ENCODE peak calls at places on chromosomes 2 and 18, in eight cellular contexts. Q is A673, R is left ventricle myocardium inferior, W is H1, I is AG04449, M is esophagus squamous epithelium, O is GM06990, N is fibroblast of mammary gland. L is an unnamed sample.

GRCh38 chr2:12501469-12502147 is 215.1 kb upstream of the TRIB2 start:
- DNase-seq in M (no peak), O (peak), R (peak), I (no peak), N (peak), W (no peak), Q (peak), L (no peak)

GRCh38 chr2:220044383-220044782 is 417.0 kb downstream of the SLC4A3 start:
- DNase-seq in R (no peak), Q (no peak), I (no peak), W (no peak), N (no peak), M (no peak), O (no peak), L (peak)

GRCh38 chr2:113113794-113114193 is 13.6 kb upstream of the IL1RN start:
- DNase-seq in R (no peak), W (peak), I (no peak), Q (no peak), M (no peak), N (no peak), O (no peak), L (no peak)

GRCh38 chr2:219459460-219460311 is 25.0 kb downstream of the SPEG start:
- DNase-seq in N (peak), R (peak), I (no peak), O (peak), W (peak), M (no peak), Q (peak), L (peak)

GRCh38 chr2:112493858-112494648 is 12.1 kb downstream of the TTL start:
- DNase-seq in N (peak), O (no peak), I (no peak), M (no peak), W (no peak), Q (peak), R (no peak), L (peak)

GRCh38 chr18:3114026-3114425 is 101.1 kb upstream of the LPIN2 start:
- DNase-seq in W (no peak), N (no peak), R (no peak), I (no peak), O (no peak), Q (no peak), M (no peak), L (no peak)

GRCh38 chr2:12009323-12009905 is 263.0 kb downstream of the LPIN1 start:
- DNase-seq in R (no peak), I (no peak), N (no peak), O (no peak), M (no peak), W (no peak), Q (no peak), L (no peak)

GRCh38 chr2:199463708-199464613 is 6.2 kb upstream of the SATB2 start:
- DNase-seq in M (no peak), W (peak), R (no peak), O (no peak), N (no peak), Q (peak), I (no peak), L (peak)

GRCh38 chr2:84781942-84782716 is 98.8 kb downstream of the TRABD2A start:
- DNase-seq in W (no peak), O (no peak), M (no peak), R (no peak), I (no peak), Q (no peak), N (no peak), L (no peak)

GRCh38 chr2:14540003-14540402 is 92.5 kb upstream of the LRATD1 start:
- DNase-seq in I (no peak), N (peak), R (no peak), W (no peak), O (peak), Q (no peak), M (no peak), L (no peak)

GRCh38 chr2:61291851-61292575 is 130.0 kb downstream of the C2orf74 start:
- DNase-seq in I (no peak), M (no peak), N (no peak), O (no peak), R (no peak), W (no peak), Q (no peak), L (no peak)

GRCh38 chr2:176129825-176130152 is 284 bp downstream of the HOXD8 start:
- DNase-seq in O (no peak), M (no peak), I (no peak), R (no peak), Q (no peak), W (peak), N (no peak), L (no peak)

DNA sequence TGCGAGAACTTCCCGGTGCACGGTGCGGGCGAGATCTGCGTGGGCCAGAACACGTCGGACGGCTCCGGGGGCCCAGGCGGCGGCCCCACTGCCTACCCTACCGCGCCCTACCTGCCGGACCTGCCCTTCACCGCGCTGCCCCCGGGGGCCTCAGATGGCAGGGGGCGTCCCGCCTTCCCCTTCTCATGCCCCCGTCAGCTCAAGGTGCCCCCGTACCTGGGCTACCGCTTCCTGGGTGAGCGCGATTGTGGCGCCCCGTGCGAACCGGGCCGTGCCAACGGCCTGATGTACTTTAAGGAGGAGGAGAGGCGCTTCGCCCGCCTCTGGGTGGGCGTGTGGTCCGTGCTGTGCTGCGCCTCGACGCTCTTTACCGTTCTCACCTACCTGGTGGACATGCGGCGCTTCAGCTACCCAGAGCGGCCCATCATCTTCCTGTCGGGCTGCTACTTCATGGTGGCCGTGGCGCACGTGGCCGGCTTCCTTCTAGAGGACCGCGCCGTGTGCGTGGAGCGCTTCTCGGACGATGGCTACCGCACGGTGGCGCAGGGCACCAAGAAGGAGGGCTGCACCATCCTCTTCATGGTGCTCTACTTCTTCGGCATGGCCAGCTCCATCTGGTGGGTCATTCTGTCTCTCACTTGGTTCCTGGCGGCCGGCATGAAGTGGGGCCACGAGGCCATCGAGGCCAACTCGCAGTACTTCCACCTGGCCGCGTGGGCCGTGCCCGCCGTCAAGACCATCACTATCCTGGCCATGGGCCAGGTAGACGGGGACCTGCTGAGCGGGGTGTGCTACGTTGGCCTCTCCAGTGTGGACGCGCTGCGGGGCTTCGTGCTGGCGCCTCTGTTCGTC is 1.7 kb downstream of the FZD7 start:
- DNase-seq in O (peak), W (peak), M (no peak), I (no peak), R (peak), Q (peak), N (peak), L (peak)
- TF ChIP-seq CTCF in O (peak), W (peak), M (peak), I (peak), R (peak), Q (peak), N (peak), L (peak)

GRCh38 chr18:59070181-59070912 is 69.3 kb upstream of the SEC11C start:
- DNase-seq in N (peak), O (peak), M (no peak), R (peak), W (peak), Q (peak), I (no peak), L (peak)
- H3K4me3 ChIP-seq in N (no peak), O (no peak), M (no peak), R (no peak), W (no peak), Q (no peak), I (no peak), L (no peak)

DNA sequence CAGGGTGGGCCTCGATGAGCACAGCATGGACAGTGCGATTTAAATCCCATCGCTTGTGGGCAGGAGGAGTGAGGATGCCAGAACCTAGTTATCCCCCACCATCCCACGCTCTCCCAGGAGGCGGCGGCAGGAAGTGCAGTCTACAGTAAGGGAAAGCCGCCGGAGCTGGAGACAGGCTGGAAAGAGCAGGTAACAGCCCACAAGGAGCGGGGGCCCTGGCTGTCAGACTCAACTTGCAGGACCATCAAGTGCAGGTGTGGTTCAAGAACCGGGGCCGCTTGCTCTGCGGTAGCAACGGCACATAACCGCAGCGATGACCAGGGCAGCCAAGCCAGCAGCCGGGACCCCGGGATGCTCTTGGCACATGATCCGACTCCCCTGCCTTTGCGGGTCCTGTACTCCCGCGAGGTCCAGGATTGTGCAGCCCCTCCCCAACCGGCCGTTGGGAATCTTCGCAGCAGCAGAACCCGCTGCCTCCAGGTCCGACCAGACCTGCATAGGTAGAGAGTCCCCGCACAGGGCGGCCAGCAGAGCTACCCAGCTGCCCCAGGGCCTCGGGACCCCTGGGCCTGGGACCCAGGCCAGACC is 82.1 kb downstream of the BIN1 start:
- DNase-seq in O (no peak), M (no peak), Q (peak), W (peak), R (no peak), N (peak), I (no peak), L (peak)
- TF ChIP-seq CTCF in O (no peak), M (no peak), Q (no peak), W (peak), R (peak), N (peak), I (peak), L (peak)

DNA sequence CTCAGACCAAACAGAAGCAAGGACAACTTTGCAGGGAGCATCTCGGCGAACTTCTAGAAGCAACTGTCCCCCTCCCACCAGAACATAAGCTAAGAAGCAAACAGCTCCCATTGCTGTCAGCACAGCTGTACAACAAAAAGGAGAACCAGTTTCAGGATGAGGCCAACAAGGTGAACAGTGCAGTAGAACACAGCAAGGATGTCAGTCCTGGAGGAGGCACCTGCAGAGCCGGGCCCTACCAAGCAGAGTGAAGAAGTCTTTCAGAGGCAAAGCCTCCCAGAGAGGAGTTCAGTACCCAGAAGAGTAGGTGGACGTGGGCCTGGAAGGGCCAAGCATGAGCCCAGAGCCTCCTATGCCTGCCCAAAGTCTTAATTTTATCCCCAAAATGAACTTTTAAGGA is 1.0 kb downstream of the PASK start:
- DNase-seq in R (no peak), W (no peak), I (no peak), O (no peak), N (no peak), Q (no peak), M (no peak), L (no peak)
- H3K4me3 ChIP-seq in R (peak), W (peak), I (peak), O (peak), N (peak), Q (peak), M (no peak), L (no peak)

GRCh38 chr2:183244300-183244849 is 120.1 kb downstream of the NUP35 start:
- DNase-seq in Q (no peak), W (no peak), R (no peak), I (no peak), N (no peak), M (no peak), O (no peak), L (no peak)
- TF ChIP-seq CTCF in Q (no peak), W (no peak), R (no peak), I (no peak), N (no peak), M (no peak), O (no peak), L (no peak)

GRCh38 chr2:211405036-211405435 is 848.6 kb downstream of the CPS1 start:
- DNase-seq in N (no peak), I (no peak), M (no peak), O (no peak), W (no peak), Q (no peak), R (no peak), L (no peak)
- H3K4me3 ChIP-seq in N (no peak), I (no peak), M (no peak), O (no peak), W (no peak), Q (no peak), R (no peak), L (no peak)

GRCh38 chr2:172672999-172673726 is 62.5 kb upstream of the RAPGEF4 start:
- DNase-seq in M (no peak), Q (no peak), R (no peak), N (peak), W (no peak), I (no peak), O (no peak), L (peak)

GRCh38 chr2:172671506-172671905 is 64.1 kb upstream of the RAPGEF4 start:
- DNase-seq in I (no peak), N (peak), R (no peak), W (no peak), O (no peak), M (no peak), Q (no peak), L (no peak)

GRCh38 chr2:172674968-172675303 is 60.7 kb upstream of the RAPGEF4 start:
- DNase-seq in I (no peak), N (no peak), Q (no peak), M (no peak), R (no peak), W (no peak), O (no peak), L (no peak)

GRCh38 chr2:172672114-172672513 is 63.5 kb upstream of the RAPGEF4 start:
- DNase-seq in I (no peak), Q (no peak), N (peak), M (no peak), W (no peak), O (no peak), R (no peak), L (peak)

DNA sequence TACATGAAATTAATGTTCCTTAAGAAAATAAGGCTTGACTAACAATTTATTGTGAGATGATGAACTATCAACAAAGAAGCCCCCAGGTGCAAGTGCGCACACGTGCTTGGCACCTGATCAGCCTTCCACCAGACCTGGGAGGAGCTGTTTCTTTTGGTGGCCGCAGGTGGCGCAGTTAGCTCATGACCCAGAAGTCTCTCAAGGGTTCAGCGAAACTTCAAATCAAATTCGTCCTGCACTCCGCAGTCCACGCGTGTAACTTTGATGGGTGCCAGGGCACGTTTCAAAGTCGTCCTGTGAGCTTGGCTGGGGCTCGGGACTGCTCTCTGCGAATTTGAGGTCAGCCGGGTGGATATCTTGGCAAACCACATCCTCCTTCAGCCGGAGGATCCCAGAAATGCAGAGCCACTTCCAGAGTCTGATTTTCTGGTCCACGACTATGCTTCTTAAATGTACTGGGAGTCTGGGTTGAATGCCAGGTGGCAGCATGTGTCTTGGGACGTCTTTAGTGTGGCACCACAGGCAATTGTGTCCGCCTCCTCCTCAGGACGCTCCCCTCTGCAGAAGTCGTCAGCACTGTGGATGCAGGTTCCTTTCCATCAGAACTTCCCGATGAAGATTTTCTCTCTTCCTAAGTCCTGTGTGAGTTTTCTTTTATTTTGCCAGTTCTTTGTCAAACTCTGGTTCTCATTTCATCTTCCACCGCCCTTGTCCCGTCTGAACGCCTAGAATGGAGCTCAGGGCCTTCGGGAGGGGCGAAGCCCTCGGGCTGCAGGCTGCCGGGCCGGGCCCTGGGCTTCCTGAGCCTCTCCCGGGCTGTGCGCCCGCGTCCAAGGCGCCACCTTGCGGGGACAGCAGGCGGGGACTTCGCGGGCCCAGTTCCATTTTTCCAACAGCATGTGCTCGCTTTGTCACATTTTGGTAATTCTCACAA is 61.3 kb upstream of the RAPGEF4 start:
- DNase-seq in R (peak), O (peak), M (no peak), Q (peak), N (peak), W (peak), I (no peak), L (peak)
- TF ChIP-seq CTCF in R (peak), O (peak), M (peak), Q (peak), N (peak), W (peak), I (peak), L (peak)

GRCh38 chr2:174493549-174494331 is 6.9 kb upstream of the GPR155 start:
- DNase-seq in N (no peak), Q (no peak), R (no peak), M (no peak), I (no peak), O (peak), W (no peak), L (no peak)

GRCh38 chr2:174495365-174496012 is 8.7 kb upstream of the GPR155 start:
- DNase-seq in O (no peak), N (no peak), I (no peak), Q (no peak), W (no peak), R (no peak), M (no peak), L (no peak)

GRCh38 chr2:174491947-174492346 is 5.1 kb upstream of the GPR155 start:
- DNase-seq in R (no peak), N (no peak), Q (no peak), I (no peak), M (no peak), O (no peak), W (no peak), L (no peak)

GRCh38 chr2:174490032-174490431 is 3.2 kb upstream of the GPR155 start:
- DNase-seq in O (peak), Q (no peak), I (no peak), W (no peak), M (no peak), R (no peak), N (no peak), L (no peak)

GRCh38 chr2:174492963-174493431 is 6.2 kb upstream of the GPR155 start:
- DNase-seq in Q (no peak), R (no peak), W (no peak), O (peak), N (no peak), M (no peak), I (no peak), L (no peak)
- H3K4me3 ChIP-seq in Q (no peak), R (peak), W (no peak), O (peak), N (no peak), M (no peak), I (no peak), L (no peak)